ENCODE peak calls at places on chromosomes 4 and X, in four cellular contexts. One of them, this sample, is unnamed.

GRCh38 chrX:78024349-78025108 is 55.1 kb upstream of the PGAM4 start:
- DNase-seq in A549: peak; percentile 33
- DNase-seq in activated naive CD4-positive, alpha-beta T cell: no peak
- DNase-seq in activated CD4-positive, alpha-beta T cell treated with anti-CD3 and anti-CD28 coated beads, Interleukin-2, amount 50 U/mL, for 4 hours: peak; percentile 1
- DNase-seq in this sample: no peak

GRCh38 chr4:22463179-22463578 is 52.7 kb downstream of the ADGRA3 start:
- DNase-seq in A549: no peak
- DNase-seq in activated naive CD4-positive, alpha-beta T cell: peak; percentile 7
- DNase-seq in activated CD4-positive, alpha-beta T cell treated with anti-CD3 and anti-CD28 coated beads, Interleukin-2, amount 50 U/mL, for 4 hours: peak; percentile 2
- DNase-seq in this sample: no peak

GRCh38 chr4:36173923-36174322 is 70.4 kb downstream of the ARAP2 start:
- DNase-seq in A549: no peak
- DNase-seq in activated naive CD4-positive, alpha-beta T cell: no peak
- DNase-seq in activated CD4-positive, alpha-beta T cell treated with anti-CD3 and anti-CD28 coated beads, Interleukin-2, amount 50 U/mL, for 4 hours: no peak
- DNase-seq in this sample: no peak

GRCh38 chr4:111630705-111631104 is 514.5 kb upstream of the FAM241A start:
- DNase-seq in A549: no peak
- DNase-seq in activated naive CD4-positive, alpha-beta T cell: no peak
- DNase-seq in activated CD4-positive, alpha-beta T cell treated with anti-CD3 and anti-CD28 coated beads, Interleukin-2, amount 50 U/mL, for 4 hours: no peak
- DNase-seq in this sample: peak; percentile 55

GRCh38 chrX:154827624-154828408 is 6.6 kb downstream of the SMIM9 start:
- DNase-seq in A549: no peak
- DNase-seq in activated naive CD4-positive, alpha-beta T cell: no peak
- DNase-seq in activated CD4-positive, alpha-beta T cell treated with anti-CD3 and anti-CD28 coated beads, Interleukin-2, amount 50 U/mL, for 4 hours: no peak
- DNase-seq in this sample: no peak

GRCh38 chr4:7747062-7747385 is 192.6 kb downstream of the AFAP1 start:
- DNase-seq in A549: no peak
- DNase-seq in activated naive CD4-positive, alpha-beta T cell: no peak
- DNase-seq in activated CD4-positive, alpha-beta T cell treated with anti-CD3 and anti-CD28 coated beads, Interleukin-2, amount 50 U/mL, for 4 hours: no peak
- DNase-seq in this sample: no peak

GRCh38 chr4:93776386-93777080 is 52.0 kb upstream of the ATOH1 start:
- DNase-seq in A549: peak; percentile 4
- DNase-seq in activated naive CD4-positive, alpha-beta T cell: no peak
- DNase-seq in activated CD4-positive, alpha-beta T cell treated with anti-CD3 and anti-CD28 coated beads, Interleukin-2, amount 50 U/mL, for 4 hours: no peak
- DNase-seq in this sample: no peak

GRCh38 chr4:137611998-137612700 is 79.9 kb upstream of the PCDH18 start:
- DNase-seq in A549: no peak
- DNase-seq in activated naive CD4-positive, alpha-beta T cell: no peak
- DNase-seq in activated CD4-positive, alpha-beta T cell treated with anti-CD3 and anti-CD28 coated beads, Interleukin-2, amount 50 U/mL, for 4 hours: no peak
- DNase-seq in this sample: no peak

GRCh38 chr4:1187182-1187581 is 14.8 kb upstream of the SPON2 start:
- DNase-seq in A549: no peak
- DNase-seq in activated naive CD4-positive, alpha-beta T cell: no peak
- DNase-seq in activated CD4-positive, alpha-beta T cell treated with anti-CD3 and anti-CD28 coated beads, Interleukin-2, amount 50 U/mL, for 4 hours: no peak
- DNase-seq in this sample: no peak

GRCh38 chr4:119244832-119245231 is 32.3 kb downstream of the USP53 start:
- DNase-seq in A549: no peak
- DNase-seq in activated naive CD4-positive, alpha-beta T cell: no peak
- DNase-seq in activated CD4-positive, alpha-beta T cell treated with anti-CD3 and anti-CD28 coated beads, Interleukin-2, amount 50 U/mL, for 4 hours: no peak
- DNase-seq in this sample: no peak

GRCh38 chr4:10053635-10054453 is 32.5 kb upstream of the SLC2A9 start:
- DNase-seq in A549: no peak
- DNase-seq in activated naive CD4-positive, alpha-beta T cell: no peak
- DNase-seq in activated CD4-positive, alpha-beta T cell treated with anti-CD3 and anti-CD28 coated beads, Interleukin-2, amount 50 U/mL, for 4 hours: no peak
- DNase-seq in this sample: no peak

GRCh38 chrX:148049441-148049840 is 68.3 kb downstream of the FMR1NB start:
- DNase-seq in A549: peak; percentile 24
- DNase-seq in activated naive CD4-positive, alpha-beta T cell: no peak
- DNase-seq in activated CD4-positive, alpha-beta T cell treated with anti-CD3 and anti-CD28 coated beads, Interleukin-2, amount 50 U/mL, for 4 hours: no peak
- DNase-seq in this sample: peak; percentile 42

GRCh38 chrX:70352473-70352872 is 62.6 kb downstream of the KIF4A start:
- DNase-seq in A549: no peak
- DNase-seq in activated naive CD4-positive, alpha-beta T cell: no peak
- DNase-seq in activated CD4-positive, alpha-beta T cell treated with anti-CD3 and anti-CD28 coated beads, Interleukin-2, amount 50 U/mL, for 4 hours: no peak
- DNase-seq in this sample: no peak

GRCh38 chr4:24131954-24132673 is 242.3 kb upstream of the PPARGC1A start:
- DNase-seq in A549: no peak
- DNase-seq in activated naive CD4-positive, alpha-beta T cell: no peak
- DNase-seq in activated CD4-positive, alpha-beta T cell treated with anti-CD3 and anti-CD28 coated beads, Interleukin-2, amount 50 U/mL, for 4 hours: no peak
- DNase-seq in this sample: peak; percentile 9

GRCh38 chrX:103782640-103783039 is 6.0 kb downstream of the PLP1 start:
- DNase-seq in A549: no peak
- DNase-seq in activated naive CD4-positive, alpha-beta T cell: no peak
- DNase-seq in activated CD4-positive, alpha-beta T cell treated with anti-CD3 and anti-CD28 coated beads, Interleukin-2, amount 50 U/mL, for 4 hours: no peak
- DNase-seq in this sample: no peak

GRCh38 chr4:40178672-40179071 is 18.2 kb upstream of the RHOH start:
- DNase-seq in A549: no peak
- DNase-seq in activated naive CD4-positive, alpha-beta T cell: no peak
- DNase-seq in activated CD4-positive, alpha-beta T cell treated with anti-CD3 and anti-CD28 coated beads, Interleukin-2, amount 50 U/mL, for 4 hours: no peak
- DNase-seq in this sample: peak; percentile 8

GRCh38 chrX:21747523-21747922 is 10.4 kb downstream of the SMPX start:
- DNase-seq in A549: no peak
- DNase-seq in activated naive CD4-positive, alpha-beta T cell: no peak
- DNase-seq in activated CD4-positive, alpha-beta T cell treated with anti-CD3 and anti-CD28 coated beads, Interleukin-2, amount 50 U/mL, for 4 hours: no peak
- DNase-seq in this sample: peak; percentile 60

GRCh38 chrX:46327229-46328081 is 217.8 kb downstream of the ZNF674 start:
- DNase-seq in A549: peak; percentile 96
- DNase-seq in activated naive CD4-positive, alpha-beta T cell: no peak
- DNase-seq in activated CD4-positive, alpha-beta T cell treated with anti-CD3 and anti-CD28 coated beads, Interleukin-2, amount 50 U/mL, for 4 hours: no peak
- DNase-seq in this sample: peak; percentile 55

GRCh38 chr4:170414961-170415360 is 325.2 kb upstream of the AADAT start:
- DNase-seq in A549: no peak
- DNase-seq in activated naive CD4-positive, alpha-beta T cell: no peak
- DNase-seq in activated CD4-positive, alpha-beta T cell treated with anti-CD3 and anti-CD28 coated beads, Interleukin-2, amount 50 U/mL, for 4 hours: no peak
- DNase-seq in this sample: no peak

GRCh38 chr4:48380583-48381167 is 39.3 kb downstream of the SLAIN2 start:
- DNase-seq in A549: no peak
- DNase-seq in activated naive CD4-positive, alpha-beta T cell: no peak
- DNase-seq in activated CD4-positive, alpha-beta T cell treated with anti-CD3 and anti-CD28 coated beads, Interleukin-2, amount 50 U/mL, for 4 hours: no peak
- DNase-seq in this sample: no peak

GRCh38 chrX:9379697-9380551 is 84.9 kb upstream of the TBL1X start:
- DNase-seq in A549: peak; percentile 75
- DNase-seq in activated naive CD4-positive, alpha-beta T cell: no peak
- DNase-seq in activated CD4-positive, alpha-beta T cell treated with anti-CD3 and anti-CD28 coated beads, Interleukin-2, amount 50 U/mL, for 4 hours: no peak
- DNase-seq in this sample: peak; percentile 17

This sample was measured in cardiac muscle cell.